ENCODE peak calls at places on chromosome 11, in nine cellular contexts. G is uterus; Y is activated CD4-positive, CD25-positive, alpha-beta regulatory T cell; R is HS-27A; W is HEK293T; B is hypothalamus; K is NCI-H1105; U is iris pigment epithelial cell; D is Calu3. P is an unnamed sample.

GRCh38 chr11:102345923-102346322 is 1.1 kb upstream of the BIRC2 start:
- DNase-seq in G (no peak), Y (no peak), R (peak; percentile 53), W (no peak), B (no peak), K (no peak), U (peak; percentile 49), D (peak; percentile 29), P (no peak)

GRCh38 chr11:14907411-14908213 is 15.6 kb upstream of the CYP2R1 start:
- DNase-seq in G (peak; percentile 37), Y (peak; percentile 80), R (no peak), W (peak; percentile 49), B (peak; percentile 41), K (peak; percentile 91), U (peak; percentile 48), D (peak; percentile 82), P (peak; percentile 88)

GRCh38 chr11:9577551-9577950 is 4.1 kb downstream of the WEE1 start:
- DNase-seq in G (no peak), Y (no peak), R (no peak), W (no peak), B (no peak), K (no peak), U (peak; percentile 42), D (no peak), P (no peak)

GRCh38 chr11:79094601-79095000 is 346.2 kb downstream of the TENM4 start:
- DNase-seq in G (no peak), Y (no peak), R (no peak), W (no peak), B (no peak), K (no peak), U (no peak), D (no peak), P (no peak)

GRCh38 chr11:16086229-16086628 is 270.1 kb downstream of the SOX6 start:
- DNase-seq in G (no peak), Y (no peak), R (no peak), W (peak; percentile 50), B (no peak), K (no peak), U (no peak), D (no peak), P (no peak)

GRCh38 chr11:58142781-58143180 is 17.5 kb upstream of the OR9I1 start:
- DNase-seq in G (no peak), Y (no peak), R (no peak), W (no peak), B (no peak), K (no peak), U (no peak), D (no peak), P (no peak)

GRCh38 chr11:76939219-76939631 is 78.5 kb downstream of the ACER3 start:
- DNase-seq in G (no peak), Y (no peak), R (no peak), W (no peak), B (no peak), K (no peak), U (peak; percentile 10), D (no peak), P (no peak)

GRCh38 chr11:85939099-85940015 is 84.2 kb downstream of the CCDC83 start:
- DNase-seq in G (no peak), Y (no peak), R (no peak), W (no peak), B (no peak), K (no peak), U (no peak), D (no peak), P (no peak)

GRCh38 chr11:46948378-46949131 is 12.0 kb downstream of the CSTPP1 start:
- DNase-seq in G (no peak), Y (no peak), R (no peak), W (peak; percentile 49), B (no peak), K (no peak), U (peak; percentile 89), D (no peak), P (no peak)

GRCh38 chr11:27358306-27358705 is 4.7 kb downstream of the CCDC34 start:
- DNase-seq in G (no peak), Y (no peak), R (no peak), W (no peak), B (no peak), K (no peak), U (peak; percentile 58), D (no peak), P (no peak)

GRCh38 chr11:111512296-111513239 is at the start of gene BTG4:
- DNase-seq in G (no peak), Y (no peak), R (no peak), W (no peak), B (no peak), K (peak; percentile 49), U (peak; percentile 27), D (peak; percentile 15), P (peak; percentile 3)

GRCh38 chr11:20110908-20111669 is 49.2 kb downstream of the DBX1 start:
- DNase-seq in G (peak; percentile 49), Y (no peak), R (no peak), W (peak; percentile 79), B (no peak), K (peak; percentile 56), U (peak; percentile 66), D (peak; percentile 78), P (no peak)

GRCh38 chr11:117197516-117198456 is 1.4 kb upstream of the TAGLN start:
- DNase-seq in G (peak; percentile 86), Y (no peak), R (no peak), W (peak; percentile 62), B (no peak), K (no peak), U (no peak), D (peak; percentile 14), P (no peak)

GRCh38 chr11:20658135-20658534 is 11.3 kb upstream of the NELL1 start:
- DNase-seq in G (no peak), Y (no peak), R (no peak), W (no peak), B (no peak), K (no peak), U (no peak), D (no peak), P (no peak)

GRCh38 chr11:3160252-3161031 is 4.7 kb downstream of the OSBPL5 start:
- DNase-seq in G (peak; percentile 89), Y (no peak), R (peak; percentile 39), W (peak; percentile 83), B (peak; percentile 51), K (peak; percentile 83), U (peak; percentile 93), D (peak; percentile 61), P (no peak)

GRCh38 chr11:27420722-27421572 is 51.6 kb downstream of the LGR4 start:
- DNase-seq in G (no peak), Y (no peak), R (peak; percentile 8), W (no peak), B (no peak), K (no peak), U (peak; percentile 36), D (no peak), P (no peak)

GRCh38 chr11:72522186-72522585 is 87.9 kb upstream of the CLPB start:
- DNase-seq in G (no peak), Y (no peak), R (no peak), W (no peak), B (no peak), K (no peak), U (no peak), D (no peak), P (no peak)

GRCh38 chr11:36719708-36720107 is 121.7 kb upstream of the RAG2 start:
- DNase-seq in G (no peak), Y (no peak), R (no peak), W (no peak), B (no peak), K (no peak), U (no peak), D (no peak), P (no peak)

GRCh38 chr11:113874096-113874919 is 1.1 kb downstream of the USP28 start:
- DNase-seq in G (no peak), Y (no peak), R (no peak), W (no peak), B (no peak), K (no peak), U (no peak), D (no peak), P (no peak)

GRCh38 chr11:95989780-95990179 is 65.9 kb upstream of the MTMR2 start:
- DNase-seq in G (no peak), Y (no peak), R (no peak), W (no peak), B (no peak), K (no peak), U (no peak), D (no peak), P (no peak)

GRCh38 chr11:67345949-67346819 is 7.2 kb downstream of the POLD4 start:
- DNase-seq in G (no peak), Y (no peak), R (no peak), W (no peak), B (no peak), K (no peak), U (peak; percentile 50), D (peak; percentile 77), P (peak; percentile 47)

GRCh38 chr11:66011239-66011784 is 496 bp upstream of the CST6 start:
- DNase-seq in G (no peak), Y (no peak), R (no peak), W (no peak), B (no peak), K (no peak), U (peak; percentile 65), D (peak; percentile 87), P (no peak)

GRCh38 chr11:26134053-26134452 is 197.9 kb upstream of the ANO3 start:
- DNase-seq in G (no peak), Y (no peak), R (no peak), W (no peak), B (no peak), K (no peak), U (no peak), D (no peak), P (no peak)

GRCh38 chr11:96095884-96096301 is 172.0 kb upstream of the MTMR2 start:
- DNase-seq in G (no peak), Y (no peak), R (no peak), W (no peak), B (no peak), K (no peak), U (no peak), D (peak; percentile 56), P (no peak)

GRCh38 chr11:102836290-102836875 is 7.0 kb downstream of the MMP3 start:
- DNase-seq in G (no peak), Y (no peak), R (no peak), W (no peak), B (no peak), K (no peak), U (peak; percentile 88), D (no peak), P (no peak)

GRCh38 chr11:117985953-117986887 is at the start of gene IL10RA:
- DNase-seq in G (peak; percentile 70), Y (peak; percentile 62), R (no peak), W (peak; percentile 93), B (peak; percentile 61), K (peak; percentile 88), U (peak; percentile 66), D (peak; percentile 79), P (peak; percentile 82)

GRCh38 chr11:122038543-122038942 is 77.5 kb downstream of the BLID start:
- DNase-seq in G (no peak), Y (no peak), R (peak; percentile 78), W (no peak), B (no peak), K (no peak), U (peak; percentile 92), D (no peak), P (no peak)

GRCh38 chr11:45275823-45276222 is 10.3 kb downstream of the SYT13 start:
- DNase-seq in G (no peak), Y (no peak), R (no peak), W (no peak), B (no peak), K (no peak), U (no peak), D (no peak), P (no peak)

GRCh38 chr11:45169310-45170072 is 23.1 kb downstream of the PRDM11 start:
- DNase-seq in G (no peak), Y (no peak), R (no peak), W (no peak), B (no peak), K (no peak), U (peak; percentile 36), D (no peak), P (no peak)

GRCh38 chr11:118607401-118608267 is at the start of gene PHLDB1:
- DNase-seq in G (peak; percentile 77), Y (peak; percentile 24), R (peak; percentile 31), W (peak; percentile 76), B (peak; percentile 60), K (peak; percentile 69), U (peak; percentile 72), D (peak; percentile 68), P (peak; percentile 18)

GRCh38 chr11:94678236-94678635 is 89.9 kb upstream of the AMOTL1 start:
- DNase-seq in G (no peak), Y (no peak), R (no peak), W (no peak), B (no peak), K (no peak), U (peak; percentile 40), D (no peak), P (no peak)

P was measured in naive thymus-derived CD8-positive, alpha-beta T cell.